ENCODE peak calls at places on chromosomes 12 and 14, in seven cellular contexts. D, B, V, H, K, J and G are unnamed samples.

GRCh38 chr12:88594780-88595179 is 14.5 kb upstream of the KITLG start:
- DNase-seq in D (no peak), B (no peak), V (no peak), H (no peak), K (no peak), J (no peak), G (no peak)

GRCh38 chr12:125773033-125773432 is 707.8 kb downstream of the AACS start:
- DNase-seq in D (no peak), B (peak; percentile 13), V (no peak), H (peak; percentile 10), K (no peak), J (peak; percentile 2), G (no peak)

GRCh38 chr12:96233941-96234461 is 39.8 kb downstream of the ELK3 start:
- DNase-seq in D (peak; percentile 80), B (no peak), V (peak; percentile 96), H (no peak), K (no peak), J (peak; percentile 46), G (no peak)

GRCh38 chr14:76919811-76920571 is 93.8 kb downstream of the LRRC74A start:
- DNase-seq in D (peak; percentile 80), B (peak; percentile 60), V (no peak), H (peak; percentile 63), K (no peak), J (peak; percentile 99), G (no peak)

GRCh38 chr14:24117179-24117578 is 2.4 kb upstream of the NRL start:
- DNase-seq in D (peak; percentile 63), B (no peak), V (no peak), H (no peak), K (no peak), J (no peak), G (no peak)

GRCh38 chr12:65935906-65936528 is 111.7 kb downstream of the HMGA2 start:
- DNase-seq in D (no peak), B (no peak), V (no peak), H (no peak), K (no peak), J (no peak), G (no peak)

GRCh38 chr14:68526420-68527105 is 266.3 kb downstream of the ZFP36L1 start:
- DNase-seq in D (peak; percentile 79), B (no peak), V (no peak), H (peak; percentile 28), K (no peak), J (no peak), G (no peak)

GRCh38 chr12:19842116-19842515 is 402.8 kb downstream of the AEBP2 start:
- DNase-seq in D (no peak), B (no peak), V (no peak), H (no peak), K (no peak), J (no peak), G (no peak)

GRCh38 chr12:124088232-124088907 is 115.4 kb downstream of the ZNF664 start:
- DNase-seq in D (no peak), B (no peak), V (no peak), H (no peak), K (no peak), J (no peak), G (no peak)

GRCh38 chr12:128091931-128092330 is 175.0 kb upstream of the TMEM132C start:
- DNase-seq in D (no peak), B (no peak), V (no peak), H (no peak), K (no peak), J (no peak), G (no peak)

GRCh38 chr14:32203928-32204357 is 874 bp upstream of the RNU6-8 start:
- DNase-seq in D (no peak), B (no peak), V (no peak), H (no peak), K (peak; percentile 4), J (peak; percentile 46), G (no peak)

GRCh38 chr12:124392271-124392990 is 97.5 kb downstream of the RFLNA start:
- DNase-seq in D (peak; percentile 86), B (peak; percentile 60), V (no peak), H (peak; percentile 94), K (no peak), J (no peak), G (no peak)

GRCh38 chr14:47509957-47510356 is 165.4 kb downstream of the MDGA2 start:
- DNase-seq in D (no peak), B (no peak), V (no peak), H (no peak), K (no peak), J (no peak), G (no peak)

GRCh38 chr14:104276435-104276834 is 138.0 kb downstream of the KIF26A start:
- DNase-seq in D (no peak), B (no peak), V (no peak), H (no peak), K (no peak), J (no peak), G (no peak)

GRCh38 chr12:6644903-6645302 is 2.3 kb downstream of the ACRBP start:
- DNase-seq in D (no peak), B (no peak), V (no peak), H (no peak), K (no peak), J (no peak), G (no peak)